ENCODE peak calls at places on chromosomes 1 and 21, in eight cellular contexts. One of them, this sample, is unnamed. For H3K4me1, the result is how much of the 10 kb centered on the place peaks cover.

GRCh38 chr1:147700042-147700711 is 29.9 kb upstream of the ACP6 start:
- DNase-seq in ovary: peak
- DNase-seq in HCT116: peak
- DNase-seq in GM23338: peak
- DNase-seq in left ventricle myocardium inferior: peak
- DNase-seq in fibroblast of lung: peak
- DNase-seq in tibial artery: peak
- DNase-seq in adrenal gland: peak
- DNase-seq in this sample: peak

GRCh38 chr21:25535811-25536210 is 71.5 kb downstream of the MRPL39 start:
- DNase-seq in adrenal gland: no peak
- DNase-seq in left ventricle myocardium inferior: no peak
- DNase-seq in fibroblast of lung: no peak
- DNase-seq in HCT116: no peak
- DNase-seq in GM23338: no peak
- DNase-seq in ovary: no peak
- DNase-seq in tibial artery: no peak
- DNase-seq in this sample: no peak

GRCh38 chr1:19323987-19324664 is 12.0 kb downstream of the SLC66A1 start:
- DNase-seq in fibroblast of lung: no peak
- DNase-seq in tibial artery: no peak
- DNase-seq in GM23338: no peak
- DNase-seq in left ventricle myocardium inferior: no peak
- DNase-seq in HCT116: no peak
- DNase-seq in ovary: no peak
- DNase-seq in adrenal gland: no peak
- DNase-seq in this sample: no peak

GRCh38 chr1:147851149-147851548 is 51.4 kb upstream of the GJA8 start:
- DNase-seq in ovary: no peak
- DNase-seq in GM23338: no peak
- DNase-seq in tibial artery: no peak
- DNase-seq in adrenal gland: no peak
- DNase-seq in HCT116: no peak
- DNase-seq in left ventricle myocardium inferior: no peak
- DNase-seq in fibroblast of lung: no peak
- DNase-seq in this sample: no peak

GRCh38 chr1:230861970-230862595 is 6.2 kb downstream of the C1orf198 start:
- DNase-seq in ovary: no peak
- DNase-seq in HCT116: no peak
- DNase-seq in fibroblast of lung: peak
- DNase-seq in GM23338: no peak
- DNase-seq in left ventricle myocardium inferior: peak
- DNase-seq in tibial artery: no peak
- DNase-seq in adrenal gland: no peak
- DNase-seq in this sample: no peak

GRCh38 chr1:47627016-47627415 is 189.2 kb downstream of the FOXD2 start:
- DNase-seq in fibroblast of lung: no peak
- DNase-seq in HCT116: no peak
- DNase-seq in tibial artery: no peak
- DNase-seq in left ventricle myocardium inferior: no peak
- DNase-seq in ovary: no peak
- DNase-seq in adrenal gland: no peak
- DNase-seq in GM23338: peak
- DNase-seq in this sample: no peak

GRCh38 chr21:40178726-40179125 is 311.5 kb downstream of the PCP4 start:
- DNase-seq in left ventricle myocardium inferior: no peak
- DNase-seq in fibroblast of lung: no peak
- DNase-seq in GM23338: no peak
- DNase-seq in ovary: no peak
- DNase-seq in HCT116: no peak
- DNase-seq in adrenal gland: no peak
- DNase-seq in tibial artery: no peak
- DNase-seq in this sample: no peak

GRCh38 chr1:233140974-233141373 is 154.6 kb downstream of the PCNX2 start:
- DNase-seq in GM23338: no peak
- DNase-seq in adrenal gland: no peak
- DNase-seq in HCT116: no peak
- DNase-seq in left ventricle myocardium inferior: no peak
- DNase-seq in fibroblast of lung: peak
- DNase-seq in tibial artery: no peak
- DNase-seq in ovary: no peak
- DNase-seq in this sample: no peak

GRCh38 chr21:25573409-25574206 is 33.7 kb downstream of the MRPL39 start:
- DNase-seq in fibroblast of lung: peak
- DNase-seq in HCT116: peak
- DNase-seq in left ventricle myocardium inferior: no peak
- DNase-seq in tibial artery: no peak
- DNase-seq in GM23338: no peak
- DNase-seq in adrenal gland: peak
- DNase-seq in ovary: no peak
- DNase-seq in this sample: no peak

DNA sequence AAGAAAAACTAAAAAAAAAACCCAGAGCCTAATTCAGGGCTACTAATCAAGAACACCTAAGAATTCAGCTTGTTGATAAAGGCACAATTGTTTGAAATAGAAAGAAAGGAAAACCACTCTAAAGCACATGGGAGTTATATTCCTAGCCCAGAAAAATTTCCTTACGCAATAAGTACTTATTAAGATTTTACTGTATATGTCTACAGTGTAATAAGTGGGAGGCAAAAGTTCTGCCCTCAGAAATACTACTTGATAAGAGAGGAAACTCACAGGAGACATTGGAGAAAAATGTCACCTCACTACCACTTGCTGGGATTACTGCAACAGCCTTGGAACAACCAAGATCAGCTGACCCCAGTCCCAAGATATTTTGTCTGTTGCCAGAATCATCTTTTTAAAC is 66.1 kb downstream of the IARS2 start:
- DNase-seq in tibial artery: no peak
- DNase-seq in HCT116: no peak
- DNase-seq in left ventricle myocardium inferior: no peak
- DNase-seq in ovary: no peak
- DNase-seq in GM23338: no peak
- DNase-seq in fibroblast of lung: no peak
- DNase-seq in adrenal gland: no peak
- DNase-seq in this sample: no peak
- H3K4me1 ChIP-seq in tibial artery: under half
- H3K4me1 ChIP-seq in HCT116: under half
- H3K4me1 ChIP-seq in left ventricle myocardium inferior: under half
- H3K4me1 ChIP-seq in ovary: under half
- H3K4me1 ChIP-seq in GM23338: under half
- H3K4me1 ChIP-seq in fibroblast of lung: under half
- H3K4me1 ChIP-seq in adrenal gland: under half
- H3K4me1 ChIP-seq in this sample: under half

DNA sequence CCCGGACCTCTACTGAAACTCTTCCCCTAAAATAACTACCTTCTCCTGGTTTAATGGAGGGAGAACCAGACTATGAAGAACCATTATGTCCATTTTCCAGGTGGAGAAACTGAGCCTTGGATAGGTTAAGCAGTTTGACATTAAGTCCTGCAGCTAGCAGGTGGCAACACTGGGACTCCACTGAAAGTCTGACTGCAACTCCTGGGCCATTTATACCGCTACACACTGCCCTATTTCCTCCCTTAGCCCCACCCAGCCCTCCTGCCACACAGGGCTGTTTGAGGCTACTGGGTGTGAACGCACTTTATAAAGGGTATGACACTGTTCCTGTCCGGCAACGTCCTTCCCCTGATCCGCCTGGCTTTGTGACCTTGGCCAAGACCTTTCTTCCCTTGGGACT is 511 bp upstream of the INPP5B start:
- DNase-seq in HCT116: no peak
- DNase-seq in tibial artery: no peak
- DNase-seq in ovary: no peak
- DNase-seq in left ventricle myocardium inferior: no peak
- DNase-seq in GM23338: no peak
- DNase-seq in adrenal gland: no peak
- DNase-seq in fibroblast of lung: no peak
- DNase-seq in this sample: no peak
- H3K4me3 ChIP-seq in HCT116: peak
- H3K4me3 ChIP-seq in tibial artery: peak
- H3K4me3 ChIP-seq in ovary: peak
- H3K4me3 ChIP-seq in left ventricle myocardium inferior: peak
- H3K4me3 ChIP-seq in GM23338: peak
- H3K4me3 ChIP-seq in adrenal gland: no peak
- H3K4me3 ChIP-seq in fibroblast of lung: no peak
- H3K4me3 ChIP-seq in this sample: no peak

GRCh38 chr1:36609241-36610027 is 126.7 kb upstream of the CSF3R start:
- DNase-seq in left ventricle myocardium inferior: no peak
- DNase-seq in HCT116: peak
- DNase-seq in fibroblast of lung: peak
- DNase-seq in adrenal gland: peak
- DNase-seq in tibial artery: no peak
- DNase-seq in ovary: no peak
- DNase-seq in GM23338: peak
- DNase-seq in this sample: peak
- TF ChIP-seq CTCF in left ventricle myocardium inferior: peak
- TF ChIP-seq CTCF in HCT116: peak
- TF ChIP-seq CTCF in fibroblast of lung: peak
- TF ChIP-seq CTCF in adrenal gland: peak
- TF ChIP-seq CTCF in tibial artery: no peak
- TF ChIP-seq CTCF in ovary: no peak
- TF ChIP-seq CTCF in GM23338: peak
- TF ChIP-seq CTCF in this sample: peak

GRCh38 chr1:25797939-25798338 is 2.1 kb upstream of the SELENON start:
- DNase-seq in HCT116: no peak
- DNase-seq in ovary: no peak
- DNase-seq in fibroblast of lung: no peak
- DNase-seq in adrenal gland: no peak
- DNase-seq in tibial artery: no peak
- DNase-seq in left ventricle myocardium inferior: no peak
- DNase-seq in GM23338: peak
- DNase-seq in this sample: peak

GRCh38 chr1:25796807-25797458 is 3.1 kb upstream of the SELENON start:
- DNase-seq in HCT116: peak
- DNase-seq in ovary: peak
- DNase-seq in GM23338: peak
- DNase-seq in adrenal gland: peak
- DNase-seq in tibial artery: peak
- DNase-seq in fibroblast of lung: peak
- DNase-seq in left ventricle myocardium inferior: peak
- DNase-seq in this sample: peak

GRCh38 chr1:25799758-25800537 is at the start of gene SELENON:
- DNase-seq in left ventricle myocardium inferior: peak
- DNase-seq in adrenal gland: peak
- DNase-seq in fibroblast of lung: peak
- DNase-seq in HCT116: no peak
- DNase-seq in tibial artery: peak
- DNase-seq in GM23338: peak
- DNase-seq in ovary: peak
- DNase-seq in this sample: peak

GRCh38 chr1:25799346-25799720 is 660 bp upstream of the SELENON start:
- DNase-seq in tibial artery: no peak
- DNase-seq in left ventricle myocardium inferior: no peak
- DNase-seq in HCT116: no peak
- DNase-seq in GM23338: no peak
- DNase-seq in adrenal gland: no peak
- DNase-seq in ovary: no peak
- DNase-seq in fibroblast of lung: no peak
- DNase-seq in this sample: no peak

DNA sequence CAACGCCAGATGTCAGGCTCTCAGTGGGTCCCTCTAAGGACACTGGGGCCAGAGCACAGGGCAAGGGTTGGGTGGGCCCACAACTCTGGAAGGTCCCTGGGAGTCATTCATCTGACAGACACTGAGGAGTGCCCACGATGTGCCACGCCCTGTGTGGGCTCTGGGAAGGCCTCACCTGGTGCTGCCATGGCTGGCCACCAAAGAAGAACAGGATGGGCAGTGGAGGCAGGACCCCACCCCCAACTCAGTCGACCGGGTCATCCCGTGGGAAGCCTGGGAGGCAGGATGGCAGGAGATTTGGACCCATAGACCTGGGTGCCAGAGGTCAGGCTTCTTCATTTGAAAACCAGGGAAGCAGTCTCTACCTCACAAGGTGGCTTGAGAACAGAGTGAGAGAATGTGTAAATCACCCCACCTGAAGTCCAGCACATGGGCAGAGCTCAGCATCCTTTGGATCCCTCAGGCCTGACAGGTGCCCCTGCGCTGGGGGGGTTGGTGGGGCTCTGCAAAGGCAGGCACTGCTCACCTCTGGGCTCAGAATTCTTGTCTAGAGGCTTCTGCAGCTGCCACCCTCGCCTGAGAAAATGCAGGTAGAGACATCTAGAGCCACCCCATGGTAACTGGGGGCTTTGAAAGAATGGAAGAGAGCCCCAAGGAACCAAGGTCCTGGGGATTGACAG is 1.2 kb upstream of the SELENON start:
- DNase-seq in adrenal gland: no peak
- DNase-seq in fibroblast of lung: no peak
- DNase-seq in left ventricle myocardium inferior: no peak
- DNase-seq in HCT116: no peak
- DNase-seq in tibial artery: no peak
- DNase-seq in ovary: no peak
- DNase-seq in GM23338: no peak
- DNase-seq in this sample: no peak
- H3K4me1 ChIP-seq in adrenal gland: under half
- H3K4me1 ChIP-seq in fibroblast of lung: under half
- H3K4me1 ChIP-seq in left ventricle myocardium inferior: half or more
- H3K4me1 ChIP-seq in HCT116: under half
- H3K4me1 ChIP-seq in tibial artery: under half
- H3K4me1 ChIP-seq in ovary: under half
- H3K4me1 ChIP-seq in GM23338: under half
- H3K4me1 ChIP-seq in this sample: half or more

GRCh38 chr1:210311726-210312493 is 16.8 kb upstream of the HHAT start:
- DNase-seq in GM23338: no peak
- DNase-seq in ovary: no peak
- DNase-seq in HCT116: no peak
- DNase-seq in tibial artery: no peak
- DNase-seq in fibroblast of lung: no peak
- DNase-seq in adrenal gland: peak
- DNase-seq in left ventricle myocardium inferior: no peak
- DNase-seq in this sample: no peak

GRCh38 chr1:210315529-210315928 is 13.2 kb upstream of the HHAT start:
- DNase-seq in GM23338: no peak
- DNase-seq in tibial artery: no peak
- DNase-seq in left ventricle myocardium inferior: no peak
- DNase-seq in fibroblast of lung: no peak
- DNase-seq in HCT116: no peak
- DNase-seq in adrenal gland: no peak
- DNase-seq in ovary: no peak
- DNase-seq in this sample: no peak

GRCh38 chr1:210313046-210313445 is 15.7 kb upstream of the HHAT start:
- DNase-seq in tibial artery: no peak
- DNase-seq in GM23338: no peak
- DNase-seq in fibroblast of lung: no peak
- DNase-seq in HCT116: no peak
- DNase-seq in ovary: no peak
- DNase-seq in left ventricle myocardium inferior: no peak
- DNase-seq in adrenal gland: no peak
- DNase-seq in this sample: no peak

GRCh38 chr1:210310562-210310961 is 18.1 kb upstream of the HHAT start:
- DNase-seq in left ventricle myocardium inferior: no peak
- DNase-seq in adrenal gland: no peak
- DNase-seq in fibroblast of lung: no peak
- DNase-seq in GM23338: no peak
- DNase-seq in HCT116: no peak
- DNase-seq in tibial artery: no peak
- DNase-seq in ovary: no peak
- DNase-seq in this sample: no peak
- H3K4me3 ChIP-seq in left ventricle myocardium inferior: peak
- H3K4me3 ChIP-seq in adrenal gland: no peak
- H3K4me3 ChIP-seq in fibroblast of lung: no peak
- H3K4me3 ChIP-seq in GM23338: peak
- H3K4me3 ChIP-seq in HCT116: no peak
- H3K4me3 ChIP-seq in tibial artery: no peak
- H3K4me3 ChIP-seq in ovary: no peak
- H3K4me3 ChIP-seq in this sample: no peak